ENCODE peak calls at places on chromosomes 5 and 9, in four cellular contexts. One of them, this sample, is unnamed.
A peak's percentile ranks its signal among the peaks of the same experiment; 100 is the strongest.

GRCh38 chr9:109264865-109265532 is 55.9 kb downstream of the EPB41L4B start:
- DNase-seq in BE2C: peak; percentile 28
- DNase-seq in fibroblast of villous mesenchyme: no peak
- DNase-seq in MM.1S: no peak
- DNase-seq in this sample: no peak

GRCh38 chr5:102760815-102761214 is 5.7 kb downstream of the PAM start:
- DNase-seq in BE2C: peak; percentile 62
- DNase-seq in fibroblast of villous mesenchyme: no peak
- DNase-seq in MM.1S: no peak
- DNase-seq in this sample: no peak

GRCh38 chr5:39138182-39138487 is 63.9 kb upstream of the RICTOR start:
- DNase-seq in BE2C: no peak
- DNase-seq in fibroblast of villous mesenchyme: no peak
- DNase-seq in MM.1S: no peak
- DNase-seq in this sample: no peak

GRCh38 chr9:33380390-33381094 is 21.8 kb downstream of the AQP7 start:
- DNase-seq in BE2C: no peak
- DNase-seq in fibroblast of villous mesenchyme: no peak
- DNase-seq in MM.1S: no peak
- DNase-seq in this sample: no peak

GRCh38 chr5:91311697-91312501 is 71.2 kb downstream of the ARRDC3 start:
- DNase-seq in BE2C: no peak
- DNase-seq in fibroblast of villous mesenchyme: peak; percentile 99
- DNase-seq in MM.1S: peak; percentile 96
- DNase-seq in this sample: peak; percentile 61

GRCh38 chr5:86880785-86881492 is 263.2 kb downstream of the COX7C start:
- DNase-seq in BE2C: peak; percentile 43
- DNase-seq in fibroblast of villous mesenchyme: peak; percentile 83
- DNase-seq in MM.1S: peak; percentile 82
- DNase-seq in this sample: peak; percentile 35

GRCh38 chr9:36039121-36039520 is 2.4 kb downstream of the RECK start:
- DNase-seq in BE2C: no peak
- DNase-seq in fibroblast of villous mesenchyme: no peak
- DNase-seq in MM.1S: no peak
- DNase-seq in this sample: no peak

GRCh38 chr5:76818844-76819831 is at the start of gene F2RL1:
- DNase-seq in BE2C: no peak
- DNase-seq in fibroblast of villous mesenchyme: peak; percentile 87
- DNase-seq in MM.1S: peak; percentile 64
- DNase-seq in this sample: no peak

GRCh38 chr5:169856571-169856970 is 123.7 kb downstream of the INSYN2B start:
- DNase-seq in BE2C: no peak
- DNase-seq in fibroblast of villous mesenchyme: peak; percentile 74
- DNase-seq in MM.1S: no peak
- DNase-seq in this sample: no peak

DNA sequence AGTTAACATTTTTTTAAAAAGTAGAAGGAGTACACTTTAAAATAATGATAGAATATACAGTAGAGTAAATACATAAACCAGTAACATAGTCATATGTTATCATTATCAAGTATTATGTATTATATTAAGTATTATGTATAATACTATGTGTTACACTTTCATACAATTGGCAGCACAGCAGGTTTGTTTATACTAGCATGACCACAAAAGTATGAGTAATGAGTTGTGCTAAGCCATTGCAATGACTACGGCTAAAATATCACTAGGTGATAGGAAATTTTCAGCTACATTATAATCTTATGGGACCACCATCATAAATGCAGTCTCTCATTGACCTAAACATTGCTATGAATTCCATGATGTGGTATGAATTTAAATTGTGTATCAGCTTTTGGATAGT is 506.0 kb downstream of the HTR1A start:
- DNase-seq in BE2C: no peak
- DNase-seq in fibroblast of villous mesenchyme: no peak
- DNase-seq in MM.1S: no peak
- DNase-seq in this sample: no peak
- TF ChIP-seq CTCF in BE2C: no peak
- TF ChIP-seq CTCF in fibroblast of villous mesenchyme: no peak
- TF ChIP-seq CTCF in MM.1S: no peak
- TF ChIP-seq CTCF in this sample: no peak

GRCh38 chr9:26667882-26668281 is 224.7 kb downstream of the CAAP1 start:
- DNase-seq in BE2C: no peak
- DNase-seq in fibroblast of villous mesenchyme: no peak
- DNase-seq in MM.1S: no peak
- DNase-seq in this sample: no peak

GRCh38 chr9:26669641-26670040 is 223.0 kb downstream of the CAAP1 start:
- DNase-seq in BE2C: no peak
- DNase-seq in fibroblast of villous mesenchyme: no peak
- DNase-seq in MM.1S: no peak
- DNase-seq in this sample: no peak

GRCh38 chr9:26670052-26670640 is 222.5 kb downstream of the CAAP1 start:
- DNase-seq in BE2C: no peak
- DNase-seq in fibroblast of villous mesenchyme: no peak
- DNase-seq in MM.1S: no peak
- DNase-seq in this sample: no peak

DNA sequence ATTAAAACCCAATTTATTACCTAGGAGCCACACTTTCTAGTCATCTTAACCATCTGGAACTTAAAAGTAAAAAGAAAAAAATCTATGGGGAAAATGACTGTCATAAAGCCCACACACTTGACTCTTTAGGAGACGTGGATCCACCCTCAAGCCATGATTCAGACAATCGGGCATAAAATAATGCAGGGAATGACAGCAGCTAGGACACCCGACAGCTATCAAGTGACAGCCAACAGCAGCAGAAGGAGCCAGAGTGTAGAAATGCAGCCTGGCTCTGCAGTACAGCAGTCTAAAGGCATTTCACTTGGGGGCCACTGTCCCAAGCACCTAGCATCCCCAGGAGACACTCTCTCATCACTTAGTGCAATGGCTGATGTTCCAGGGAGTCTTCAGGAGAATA is 226.9 kb downstream of the CAAP1 start:
- DNase-seq in BE2C: no peak
- DNase-seq in fibroblast of villous mesenchyme: no peak
- DNase-seq in MM.1S: no peak
- DNase-seq in this sample: no peak
- H3K4me3 ChIP-seq in BE2C: no peak overlapping the region
- H3K4me3 ChIP-seq in fibroblast of villous mesenchyme: no peak overlapping the region
- H3K4me3 ChIP-seq in MM.1S: no peak overlapping the region
- H3K4me3 ChIP-seq in this sample: no peak overlapping the region

GRCh38 chr9:38394419-38394818 is 1.9 kb downstream of the ALDH1B1 start:
- DNase-seq in BE2C: no peak
- DNase-seq in fibroblast of villous mesenchyme: no peak
- DNase-seq in MM.1S: no peak
- DNase-seq in this sample: no peak

GRCh38 chr9:38390851-38391250 is 1.7 kb upstream of the ALDH1B1 start:
- DNase-seq in BE2C: no peak
- DNase-seq in fibroblast of villous mesenchyme: no peak
- DNase-seq in MM.1S: no peak
- DNase-seq in this sample: no peak

GRCh38 chr9:38393128-38393809 is 767 bp downstream of the ALDH1B1 start:
- DNase-seq in BE2C: no peak
- DNase-seq in fibroblast of villous mesenchyme: no peak
- DNase-seq in MM.1S: no peak
- DNase-seq in this sample: no peak

GRCh38 chr9:38391278-38392118 is 1.0 kb upstream of the ALDH1B1 start:
- DNase-seq in BE2C: no peak
- DNase-seq in fibroblast of villous mesenchyme: no peak
- DNase-seq in MM.1S: no peak
- DNase-seq in this sample: no peak

GRCh38 chr9:38392235-38393127 is at the start of gene ALDH1B1:
- DNase-seq in BE2C: peak; percentile 94
- DNase-seq in fibroblast of villous mesenchyme: peak; percentile 77
- DNase-seq in MM.1S: peak; percentile 85
- DNase-seq in this sample: peak; percentile 38
- TF ChIP-seq CTCF in BE2C: peak; percentile 27
- TF ChIP-seq CTCF in fibroblast of villous mesenchyme: no peak
- TF ChIP-seq CTCF in MM.1S: peak; percentile 34
- TF ChIP-seq CTCF in this sample: peak; percentile 35

DNA sequence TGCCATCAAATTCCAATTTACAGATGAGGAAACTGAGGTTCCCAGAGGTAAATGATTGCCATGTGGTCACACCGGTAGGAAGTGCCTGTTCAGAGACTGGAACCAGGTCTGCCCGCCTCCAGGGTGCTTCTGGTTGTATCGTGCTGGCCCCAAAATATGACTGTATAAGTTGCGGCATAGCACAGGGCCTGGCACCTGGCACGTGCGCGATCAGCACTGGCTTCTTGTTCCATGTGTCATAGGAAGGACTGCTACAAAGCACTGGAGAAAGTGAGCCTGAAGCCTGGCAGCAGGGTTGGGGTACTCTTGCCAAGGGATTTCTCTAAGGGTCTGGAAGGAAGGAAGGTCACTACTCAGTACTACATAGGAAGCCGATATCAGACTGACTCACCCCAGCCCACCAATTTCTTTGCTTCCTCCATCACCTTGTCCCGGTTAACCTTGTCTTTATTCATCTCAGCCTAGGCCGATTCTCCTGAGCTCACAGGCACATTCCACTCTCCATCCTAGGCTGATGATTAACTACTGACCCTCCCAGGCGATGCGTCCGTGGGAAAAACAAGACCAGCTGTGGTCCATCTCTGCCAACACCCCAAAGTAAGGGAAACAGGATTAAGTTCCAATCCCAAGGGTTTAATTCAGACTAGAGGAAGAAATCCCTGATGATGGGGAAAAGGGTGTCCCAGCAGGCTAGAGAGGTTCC is 1.8 kb downstream of the HRH2 start:
- DNase-seq in BE2C: no peak
- DNase-seq in fibroblast of villous mesenchyme: no peak
- DNase-seq in MM.1S: no peak
- DNase-seq in this sample: no peak
- H3K4me3 ChIP-seq in BE2C: no peak overlapping the region
- H3K4me3 ChIP-seq in fibroblast of villous mesenchyme: no peak overlapping the region
- H3K4me3 ChIP-seq in MM.1S: peak overlapping the region; percentile 98
- H3K4me3 ChIP-seq in this sample: no peak overlapping the region

GRCh38 chr9:38683336-38683735 is 36.6 kb downstream of the FAM240B start:
- DNase-seq in BE2C: no peak
- DNase-seq in fibroblast of villous mesenchyme: no peak
- DNase-seq in MM.1S: no peak
- DNase-seq in this sample: no peak
- TF ChIP-seq CTCF in BE2C: no peak
- TF ChIP-seq CTCF in fibroblast of villous mesenchyme: no peak
- TF ChIP-seq CTCF in MM.1S: no peak
- TF ChIP-seq CTCF in this sample: no peak

GRCh38 chr5:94850960-94851359 is 232.5 kb downstream of the SLF1 start:
- DNase-seq in BE2C: no peak
- DNase-seq in fibroblast of villous mesenchyme: no peak
- DNase-seq in MM.1S: no peak
- DNase-seq in this sample: no peak

GRCh38 chr5:94849821-94850736 is 231.6 kb downstream of the SLF1 start:
- DNase-seq in BE2C: peak; percentile 45
- DNase-seq in fibroblast of villous mesenchyme: peak; percentile 71
- DNase-seq in MM.1S: peak; percentile 70
- DNase-seq in this sample: peak; percentile 61

GRCh38 chr5:94847019-94847418 is 228.6 kb downstream of the SLF1 start:
- DNase-seq in BE2C: no peak
- DNase-seq in fibroblast of villous mesenchyme: no peak
- DNase-seq in MM.1S: no peak
- DNase-seq in this sample: no peak

GRCh38 chr5:94849324-94849723 is 230.9 kb downstream of the SLF1 start:
- DNase-seq in BE2C: no peak
- DNase-seq in fibroblast of villous mesenchyme: no peak
- DNase-seq in MM.1S: no peak
- DNase-seq in this sample: no peak

DNA sequence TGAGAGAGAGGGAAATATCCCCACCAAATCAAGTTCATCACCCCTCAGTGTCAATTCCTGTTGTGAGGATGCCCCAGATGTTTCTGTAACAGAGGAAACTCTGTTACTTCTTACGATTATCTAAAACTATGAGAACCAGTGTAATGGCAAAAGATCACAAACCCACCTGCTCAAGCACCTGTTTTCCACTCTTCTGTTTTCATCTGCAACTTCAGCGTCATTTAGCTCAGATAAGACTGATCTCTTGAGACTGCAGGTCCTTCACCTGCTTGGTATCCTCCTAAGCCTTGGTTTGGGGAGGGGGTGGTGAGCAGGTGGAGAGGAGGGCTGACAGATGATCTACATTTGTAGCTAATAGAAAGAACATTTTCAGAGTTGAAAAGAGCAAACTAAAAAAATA is 229.3 kb downstream of the SLF1 start:
- DNase-seq in BE2C: no peak
- DNase-seq in fibroblast of villous mesenchyme: no peak
- DNase-seq in MM.1S: no peak
- DNase-seq in this sample: no peak
- H3K4me3 ChIP-seq in BE2C: no peak overlapping the region
- H3K4me3 ChIP-seq in fibroblast of villous mesenchyme: no peak overlapping the region
- H3K4me3 ChIP-seq in MM.1S: no peak overlapping the region
- H3K4me3 ChIP-seq in this sample: no peak overlapping the region

DNA sequence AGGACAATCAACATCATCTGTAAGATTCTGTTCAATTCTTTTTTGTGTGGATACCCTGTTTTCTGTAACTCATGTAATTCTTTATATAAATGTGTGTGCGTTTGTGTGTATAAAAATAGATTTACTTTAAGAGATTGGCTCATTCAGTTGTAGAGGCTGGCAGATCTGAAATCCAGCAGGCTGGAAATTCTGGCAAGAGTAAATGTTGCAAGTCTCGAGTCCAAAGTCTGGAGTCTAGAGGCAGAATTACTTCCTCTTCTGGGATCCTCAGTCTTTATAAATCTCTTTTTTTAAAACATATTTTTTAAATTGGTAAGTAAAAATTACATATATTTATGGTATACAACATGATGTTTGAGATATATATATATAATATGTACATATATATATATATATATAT is 202.1 kb upstream of the TMEM161B start:
- DNase-seq in BE2C: no peak
- DNase-seq in fibroblast of villous mesenchyme: no peak
- DNase-seq in MM.1S: no peak
- DNase-seq in this sample: no peak
- TF ChIP-seq CTCF in BE2C: no peak
- TF ChIP-seq CTCF in fibroblast of villous mesenchyme: no peak
- TF ChIP-seq CTCF in MM.1S: no peak
- TF ChIP-seq CTCF in this sample: no peak

DNA sequence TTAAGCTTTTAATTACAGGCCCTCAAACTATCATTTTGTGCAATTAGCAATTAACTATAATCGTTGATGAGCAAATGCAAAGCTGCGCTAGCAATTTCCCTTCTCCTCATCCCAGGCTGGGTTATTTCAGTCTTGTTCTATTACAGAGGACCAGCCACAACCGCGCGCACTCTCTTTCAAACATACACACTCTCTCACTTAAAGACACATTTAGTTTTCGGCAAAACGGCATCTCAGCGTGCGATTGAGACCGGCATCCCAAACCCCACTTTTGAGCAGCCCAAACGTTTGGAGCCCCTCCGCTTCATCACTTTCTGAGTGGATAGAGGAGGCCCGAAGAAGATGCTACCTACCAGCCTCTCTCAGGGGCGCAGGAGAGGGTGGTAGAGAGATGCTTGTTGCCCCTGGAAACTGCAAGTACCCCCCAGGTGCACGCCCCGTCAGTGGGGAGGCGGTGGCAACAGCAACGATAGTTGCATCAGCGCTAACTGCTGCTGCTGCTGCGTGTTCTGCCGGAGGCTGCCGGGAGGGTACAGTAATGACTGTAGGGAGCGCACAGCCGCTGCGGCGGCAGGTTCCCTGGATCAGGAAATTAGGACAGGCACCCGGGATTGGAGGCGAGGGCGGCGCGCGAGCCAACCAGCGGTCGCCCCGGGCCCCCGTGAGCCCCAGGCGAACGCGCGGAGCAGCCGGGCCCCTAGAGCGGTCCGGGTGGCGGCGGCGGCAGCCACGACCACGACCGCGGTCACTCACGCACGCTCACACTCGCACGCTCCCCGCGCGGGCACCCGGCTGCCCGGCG is 510 bp upstream of the VLDLR start:
- DNase-seq in BE2C: peak; percentile 89
- DNase-seq in fibroblast of villous mesenchyme: peak; percentile 79
- DNase-seq in MM.1S: peak; percentile 8
- DNase-seq in this sample: no peak
- H3K4me3 ChIP-seq in BE2C: peak overlapping the region; percentile 73
- H3K4me3 ChIP-seq in fibroblast of villous mesenchyme: peak overlapping the region; percentile 70
- H3K4me3 ChIP-seq in MM.1S: peak overlapping the region; percentile 70
- H3K4me3 ChIP-seq in this sample: peak overlapping the region; percentile 78

This sample was measured in GM12864.